ENCODE peak calls at places on chromosomes 6 and 20, in eight cellular contexts. K, D, C, B, Y, R, E and A are unnamed samples.

GRCh38 chr20:32476684-32477593 is 108.2 kb downstream of the NOL4L start:
- DNase-seq in D (no peak), Y (no peak), C (no peak), K (no peak), B (no peak), R (no peak), E (no peak), A (no peak)

GRCh38 chr6:89939144-89939543 is 44.9 kb downstream of the GJA10 start:
- DNase-seq in E (no peak), Y (no peak), R (no peak), C (no peak), D (no peak), K (no peak), B (no peak), A (no peak)

GRCh38 chr6:37643851-37644672 is 53.6 kb downstream of the MDGA1 start:
- DNase-seq in C (no peak), R (peak; percentile 31), Y (no peak), E (no peak), B (peak; percentile 23), D (no peak), K (no peak), A (no peak)

GRCh38 chr6:20817806-20818320 is 283.6 kb downstream of the CDKAL1 start:
- DNase-seq in R (no peak), C (no peak), Y (no peak), D (no peak), K (no peak), B (peak; percentile 30), E (no peak), A (no peak)

GRCh38 chr20:35015863-35016193 is 60.2 kb downstream of the MYH7B start:
- DNase-seq in E (no peak), C (no peak), R (no peak), B (no peak), K (no peak), D (no peak), Y (no peak), A (no peak)

GRCh38 chr20:37071481-37071911 is 24.3 kb downstream of the RBL1 start:
- DNase-seq in B (peak; percentile 58), Y (no peak), K (no peak), E (peak; percentile 16), C (no peak), R (no peak), D (no peak), A (peak; percentile 31)

GRCh38 chr20:53642196-53643030 is 48.8 kb upstream of the ZNF217 start:
- DNase-seq in R (no peak), K (no peak), D (no peak), E (peak; percentile 60), C (no peak), Y (peak; percentile 52), B (peak; percentile 84), A (peak; percentile 59)

GRCh38 chr6:137487947-137488735 is 6.1 kb downstream of the OLIG3 start:
- DNase-seq in K (no peak), C (peak; percentile 34), Y (no peak), E (no peak), B (no peak), R (no peak), D (peak; percentile 35), A (no peak)

GRCh38 chr20:8780926-8781325 is 288.0 kb upstream of the PLCB4 start:
- DNase-seq in E (no peak), Y (no peak), C (no peak), K (no peak), B (no peak), D (no peak), R (no peak), A (no peak)

GRCh38 chr6:43951063-43951755 is 176.0 kb downstream of the MRPL14 start:
- DNase-seq in R (peak; percentile 68), D (peak; percentile 90), K (peak; percentile 51), C (peak; percentile 35), Y (peak; percentile 35), B (peak; percentile 76), E (peak; percentile 42), A (peak; percentile 52)

GRCh38 chr20:51487525-51488279 is 54.8 kb downstream of the NFATC2 start:
- DNase-seq in E (peak; percentile 55), R (no peak), K (peak; percentile 93), C (no peak), B (peak; percentile 72), D (no peak), Y (peak; percentile 21), A (peak; percentile 91)

GRCh38 chr6:91097316-91097878 is 510.5 kb upstream of the MAP3K7 start:
- DNase-seq in Y (no peak), K (no peak), D (no peak), E (no peak), C (no peak), B (no peak), R (peak; percentile 42), A (peak; percentile 78)

GRCh38 chr6:23611776-23612381 is 514.1 kb upstream of the NRSN1 start:
- DNase-seq in D (no peak), K (no peak), Y (no peak), C (no peak), R (no peak), B (no peak), E (no peak), A (no peak)

GRCh38 chr6:114159727-114160126 is 183.1 kb downstream of the HS3ST5 start:
- DNase-seq in Y (no peak), K (no peak), E (no peak), R (no peak), B (no peak), C (no peak), D (no peak), A (no peak)

GRCh38 chr6:39077882-39078594 is 29.5 kb downstream of the GLP1R start:
- DNase-seq in E (no peak), C (no peak), D (no peak), Y (no peak), B (no peak), K (no peak), R (no peak), A (no peak)

GRCh38 chr6:150499882-150500312 is 99.8 kb upstream of the PLEKHG1 start:
- DNase-seq in E (no peak), B (peak; percentile 91), D (no peak), Y (no peak), C (no peak), K (no peak), R (no peak), A (no peak)

GRCh38 chr20:45235995-45236394 is 14.8 kb downstream of the SEMG2 start:
- DNase-seq in Y (peak; percentile 17), R (no peak), K (no peak), D (peak; percentile 75), B (no peak), C (no peak), E (no peak), A (no peak)